ENCODE peak calls at places on chromosome 3, in nine cellular contexts. V is ovary; U is breast epithelium; T is IMR-90; N is CD8-positive, alpha-beta memory T cell; H is AG10803; G is LNCaP clone FGC; A is foreskin fibroblast; O is MM.1S. D is an unnamed sample.

GRCh38 chr3:137349949-137350348 is 392.2 kb downstream of the IL20RB start:
- DNase-seq in V (no peak), U (no peak), T (no peak), N (no peak), H (no peak), G (no peak), A (no peak), O (no peak), D (no peak)

GRCh38 chr3:57007513-57008415 is 52.7 kb upstream of the SPATA12 start:
- DNase-seq in V (peak), U (peak), T (peak), N (no peak), H (peak), G (no peak), A (peak), O (no peak), D (peak)

GRCh38 chr3:89049119-89049518 is 58.3 kb upstream of the EPHA3 start:
- DNase-seq in V (no peak), U (no peak), T (peak), N (no peak), H (no peak), G (no peak), A (no peak), O (no peak), D (no peak)

GRCh38 chr3:71425491-71426071 is 157.9 kb downstream of the FOXP1 start:
- DNase-seq in V (no peak), U (no peak), T (peak), N (no peak), H (peak), G (no peak), A (peak), O (no peak), D (no peak)

GRCh38 chr3:149717391-149718056 is 34.8 kb downstream of the COMMD2 start:
- DNase-seq in V (peak), U (no peak), T (peak), N (no peak), H (peak), G (peak), A (peak), O (peak), D (no peak)

GRCh38 chr3:54157860-54158259 is 35.5 kb downstream of the CACNA2D3 start:
- DNase-seq in V (no peak), U (no peak), T (no peak), N (no peak), H (no peak), G (no peak), A (no peak), O (no peak), D (no peak)

GRCh38 chr3:128805771-128806170 is 73.6 kb upstream of the ACAD9 start:
- DNase-seq in V (no peak), U (no peak), T (peak), N (no peak), H (no peak), G (no peak), A (no peak), O (no peak), D (no peak)

GRCh38 chr3:136819784-136820640 is 1.1 kb downstream of the SLC35G2 start:
- DNase-seq in V (peak), U (no peak), T (peak), N (peak), H (peak), G (no peak), A (peak), O (no peak), D (peak)

GRCh38 chr3:168090306-168091085 is 5.2 kb downstream of the GOLIM4 start:
- DNase-seq in V (no peak), U (no peak), T (peak), N (no peak), H (peak), G (no peak), A (no peak), O (no peak), D (no peak)

GRCh38 chr3:169342652-169343051 is 320.9 kb downstream of the MECOM start:
- DNase-seq in V (no peak), U (no peak), T (no peak), N (no peak), H (no peak), G (no peak), A (no peak), O (no peak), D (no peak)

GRCh38 chr3:126266291-126266840 is 86.0 kb upstream of the ALDH1L1 start:
- DNase-seq in V (peak), U (no peak), T (peak), N (no peak), H (no peak), G (peak), A (no peak), O (no peak), D (peak)

GRCh38 chr3:146100825-146101444 is 60.0 kb downstream of the PLOD2 start:
- DNase-seq in V (no peak), U (no peak), T (peak), N (no peak), H (no peak), G (no peak), A (no peak), O (peak), D (no peak)

GRCh38 chr3:147372525-147373027 is 33.8 kb downstream of the ZIC4 start:
- DNase-seq in V (no peak), U (no peak), T (no peak), N (no peak), H (no peak), G (no peak), A (no peak), O (no peak), D (no peak)
- H3K4me3 ChIP-seq in V (no peak), U (no peak), T (no peak), N (no peak), H (no peak), G (no peak), A (no peak), O (no peak), D (no peak)

DNA sequence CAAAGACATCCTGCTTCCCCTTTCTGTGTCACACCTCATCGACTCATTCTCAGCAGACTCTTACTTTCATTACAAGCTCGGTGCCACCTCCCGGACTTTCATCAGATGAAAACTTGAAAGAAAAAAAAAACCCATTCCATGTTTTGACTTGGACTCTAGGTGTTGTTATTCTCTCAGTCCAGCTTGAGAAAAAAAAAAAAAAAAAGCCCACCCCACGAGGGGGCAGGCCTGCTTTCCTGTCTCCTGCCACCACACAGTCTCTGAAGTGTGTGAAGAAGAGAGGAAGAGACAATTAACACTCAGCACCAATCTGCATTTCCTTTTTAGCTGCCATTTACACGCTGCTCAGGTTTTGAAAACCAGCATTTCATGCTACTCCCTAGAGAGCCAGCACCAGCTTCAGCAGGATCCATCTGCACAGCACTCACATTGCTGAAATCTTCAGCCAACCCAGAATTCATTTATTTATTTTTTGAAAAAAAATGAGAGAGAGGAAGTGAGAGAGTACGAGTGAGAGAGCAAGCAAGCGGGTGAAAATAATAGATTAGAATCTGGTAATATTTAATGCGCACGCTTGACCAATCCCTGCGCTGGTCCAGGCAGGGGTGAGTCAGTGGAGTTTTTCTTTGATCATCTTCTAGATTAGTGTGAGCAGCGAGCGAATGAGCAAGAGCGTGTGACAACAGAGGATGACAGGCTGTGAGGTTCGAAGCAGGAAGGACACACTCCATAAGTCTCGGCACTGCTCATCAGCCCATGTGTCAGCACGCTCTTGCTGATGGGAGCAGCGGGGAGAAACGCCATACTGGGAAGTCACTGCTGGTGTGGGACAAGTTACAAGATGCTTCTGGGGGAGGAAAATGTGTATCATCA is 23.5 kb downstream of the ZNF80 start:
- DNase-seq in V (no peak), U (no peak), T (peak), N (peak), H (peak), G (no peak), A (peak), O (peak), D (no peak)
- H3K4me3 ChIP-seq in V (no peak), U (peak), T (peak), N (peak), H (peak), G (no peak), A (peak), O (peak), D (peak)

GRCh38 chr3:12884104-12884742 is 42.9 kb upstream of the RPL32 start:
- DNase-seq in V (peak), U (no peak), T (peak), N (no peak), H (peak), G (no peak), A (peak), O (no peak), D (no peak)
- H3K4me3 ChIP-seq in V (no peak), U (no peak), T (no peak), N (no peak), H (no peak), G (no peak), A (no peak), O (no peak), D (no peak)

GRCh38 chr3:195838714-195839113 is 27.0 kb upstream of the MUC4 start:
- DNase-seq in V (no peak), U (no peak), T (no peak), N (no peak), H (no peak), G (no peak), A (no peak), O (no peak), D (no peak)

GRCh38 chr3:195834675-195835583 is 23.2 kb upstream of the MUC4 start:
- DNase-seq in V (no peak), U (no peak), T (no peak), N (peak), H (no peak), G (no peak), A (no peak), O (no peak), D (no peak)

GRCh38 chr3:195836736-195837135 is 25.0 kb upstream of the MUC4 start:
- DNase-seq in V (no peak), U (no peak), T (no peak), N (no peak), H (no peak), G (no peak), A (no peak), O (no peak), D (no peak)

GRCh38 chr3:195835791-195836190 is 24.1 kb upstream of the MUC4 start:
- DNase-seq in V (no peak), U (no peak), T (no peak), N (peak), H (no peak), G (no peak), A (no peak), O (no peak), D (no peak)

DNA sequence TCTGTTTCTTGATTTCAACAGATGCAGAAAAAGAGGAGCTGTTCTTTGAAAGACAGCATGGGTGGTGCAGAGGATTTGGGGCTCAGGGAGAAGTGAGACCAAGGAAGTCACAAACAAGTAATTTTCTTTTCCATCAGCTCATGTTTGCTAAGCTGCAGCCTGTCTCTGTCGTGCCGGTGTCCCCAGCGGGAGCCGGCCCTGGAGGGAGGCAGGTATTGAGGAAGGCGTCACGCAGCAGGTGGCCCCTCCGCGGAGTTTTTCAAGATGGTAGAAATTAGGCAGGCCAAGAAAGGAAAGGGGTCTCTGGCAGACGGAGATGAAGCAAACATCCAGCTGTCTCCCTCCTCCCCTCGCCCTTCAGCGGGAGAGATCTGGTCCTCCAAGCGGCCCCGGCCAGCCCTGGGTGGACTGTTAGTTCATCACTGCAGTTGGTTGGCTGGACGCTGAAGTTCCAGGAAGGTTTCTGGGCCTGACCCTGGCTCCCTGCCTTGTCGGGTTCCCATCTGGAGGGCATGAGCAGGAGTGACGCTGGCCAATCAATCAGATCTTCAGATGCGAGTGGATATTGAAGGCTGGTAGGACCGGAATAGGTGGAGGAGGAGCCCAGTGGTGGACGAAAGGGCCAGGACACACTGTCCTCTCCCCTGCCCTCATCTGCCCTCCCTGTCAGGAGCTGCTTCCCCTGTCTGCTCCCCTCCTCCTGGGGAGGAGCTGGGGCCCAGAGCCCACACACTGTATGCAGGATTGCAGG is 27.7 kb upstream of the MUC4 start:
- DNase-seq in V (no peak), U (peak), T (no peak), N (no peak), H (no peak), G (no peak), A (no peak), O (no peak), D (no peak)
- H3K4me3 ChIP-seq in V (no peak), U (no peak), T (no peak), N (no peak), H (no peak), G (no peak), A (no peak), O (no peak), D (no peak)

GRCh38 chr3:46811615-46812236 is 51.5 kb downstream of the MYL3 start:
- DNase-seq in V (peak), U (no peak), T (no peak), N (no peak), H (no peak), G (no peak), A (no peak), O (no peak), D (no peak)
- H3K4me3 ChIP-seq in V (peak), U (peak), T (no peak), N (no peak), H (no peak), G (no peak), A (no peak), O (no peak), D (peak)